ENCODE peak calls at places on chromosomes 5 and 9, in eight cellular contexts. I is A549, B is breast epithelium, O is neuronal stem cell, J is ovary, S is neural progenitor cell, C is cardiac muscle cell, D is IMR-90. E is an unnamed sample.
A peak's percentile ranks its signal among the peaks of the same experiment; 100 is the strongest.

GRCh38 chr9:135253305-135254004 is 166.0 kb downstream of the OLFM1 start:
- DNase-seq in I (no peak), B (no peak), O (no peak), J (no peak), S (peak; percentile 68), C (no peak), D (no peak), E (no peak)

GRCh38 chr9:126390923-126391322 is 64.3 kb downstream of the MVB12B start:
- DNase-seq in I (no peak), B (no peak), O (no peak), J (no peak), S (no peak), C (no peak), D (no peak), E (no peak)

GRCh38 chr5:168712280-168712924 is 133.2 kb upstream of the PANK3 start:
- DNase-seq in I (peak; percentile 83), B (no peak), O (no peak), J (no peak), S (no peak), C (peak; percentile 96), D (peak; percentile 97), E (peak; percentile 94)

GRCh38 chr9:93956183-93956784 is 1.1 kb upstream of the BARX1 start:
- DNase-seq in I (no peak), B (no peak), O (no peak), J (no peak), S (no peak), C (no peak), D (no peak), E (no peak)

GRCh38 chr9:81470864-81471263 is 218.5 kb downstream of the TLE1 start:
- DNase-seq in I (no peak), B (no peak), O (no peak), J (no peak), S (no peak), C (no peak), D (no peak), E (peak; percentile 44)

GRCh38 chr9:81613002-81613750 is 76.2 kb downstream of the TLE1 start:
- DNase-seq in I (no peak), B (no peak), O (no peak), J (peak; percentile 83), S (no peak), C (peak; percentile 97), D (peak; percentile 98), E (peak; percentile 97)

GRCh38 chr9:98860871-98861293 is 53.4 kb downstream of the GALNT12 start:
- DNase-seq in I (peak; percentile 48), B (no peak), O (peak; percentile 18), J (peak; percentile 66), S (peak; percentile 54), C (peak; percentile 92), D (peak; percentile 95), E (peak; percentile 88)

GRCh38 chr5:61114441-61114840 is 47.8 kb downstream of the SMIM15 start:
- DNase-seq in I (no peak), B (no peak), O (no peak), J (no peak), S (no peak), C (no peak), D (no peak), E (no peak)

GRCh38 chr5:133340002-133340755 is 272.2 kb downstream of the FSTL4 start:
- DNase-seq in I (no peak), B (no peak), O (no peak), J (no peak), S (no peak), C (no peak), D (no peak), E (no peak)

GRCh38 chr5:103259705-103260355 is 1.3 kb downstream of the MACIR start:
- DNase-seq in I (no peak), B (no peak), O (no peak), J (no peak), S (peak; percentile 70), C (peak; percentile 45), D (peak; percentile 23), E (peak; percentile 63)

GRCh38 chr5:1511037-1511436 is 12.7 kb downstream of the LPCAT1 start:
- DNase-seq in I (no peak), B (no peak), O (no peak), J (peak; percentile 28), S (no peak), C (no peak), D (no peak), E (no peak)

GRCh38 chr9:131841765-131842318 is 102.0 kb upstream of the RAPGEF1 start:
- DNase-seq in I (no peak), B (no peak), O (no peak), J (no peak), S (no peak), C (no peak), D (no peak), E (no peak)

GRCh38 chr9:77020438-77021264 is 1.2 kb downstream of the FOXB2 start:
- DNase-seq in I (no peak), B (no peak), O (peak; percentile 33), J (no peak), S (peak; percentile 51), C (no peak), D (no peak), E (no peak)

GRCh38 chr5:139711067-139711851 is 63.1 kb downstream of the CXXC5 start:
- DNase-seq in I (peak; percentile 46), B (no peak), O (peak; percentile 73), J (peak; percentile 64), S (peak; percentile 86), C (peak; percentile 52), D (peak; percentile 28), E (peak; percentile 66)

GRCh38 chr5:64532212-64532611 is 26.4 kb downstream of the RGS7BP start:
- DNase-seq in I (no peak), B (no peak), O (no peak), J (no peak), S (peak; percentile 10), C (no peak), D (no peak), E (no peak)

GRCh38 chr9:74760031-74760700 is 127.6 kb downstream of the TRPM6 start:
- DNase-seq in I (peak; percentile 78), B (no peak), O (no peak), J (no peak), S (no peak), C (peak; percentile 82), D (peak; percentile 97), E (peak; percentile 85)

GRCh38 chr9:4301971-4302427 is 2.1 kb upstream of the GLIS3 start:
- DNase-seq in I (peak; percentile 57), B (no peak), O (no peak), J (peak; percentile 72), S (no peak), C (peak; percentile 95), D (peak; percentile 96), E (peak; percentile 92)

GRCh38 chr9:119811030-119811429 is 441.8 kb upstream of the BRINP1 start:
- DNase-seq in I (peak; percentile 42), B (no peak), O (no peak), J (no peak), S (no peak), C (no peak), D (peak; percentile 1), E (peak; percentile 0)

GRCh38 chr9:28051559-28051958 is 478.3 kb upstream of the C9orf72 start:
- DNase-seq in I (no peak), B (no peak), O (no peak), J (no peak), S (no peak), C (no peak), D (no peak), E (peak; percentile 6)

GRCh38 chr9:28056006-28056405 is 482.7 kb upstream of the C9orf72 start:
- DNase-seq in I (no peak), B (no peak), O (no peak), J (no peak), S (no peak), C (no peak), D (no peak), E (no peak)

GRCh38 chr9:28056466-28056865 is 483.2 kb upstream of the C9orf72 start:
- DNase-seq in I (no peak), B (no peak), O (no peak), J (no peak), S (no peak), C (no peak), D (no peak), E (no peak)

GRCh38 chr9:28052104-28052503 is 478.8 kb upstream of the C9orf72 start:
- DNase-seq in I (no peak), B (no peak), O (no peak), J (no peak), S (no peak), C (no peak), D (no peak), E (no peak)

GRCh38 chr9:28053378-28053777 is 480.1 kb upstream of the C9orf72 start:
- DNase-seq in I (no peak), B (no peak), O (no peak), J (no peak), S (no peak), C (no peak), D (no peak), E (no peak)
- H3K4me1 ChIP-seq in I (no peaks in the 10 kb centered on the region), B (no peaks in the 10 kb centered on the region), O (peaks cover 2% of the 10 kb centered on the region), J (no peaks in the 10 kb centered on the region), S (no peaks in the 10 kb centered on the region), C (peaks cover 5% of the 10 kb centered on the region), D (no peaks in the 10 kb centered on the region), E (peaks cover 1% of the 10 kb centered on the region)

DNA sequence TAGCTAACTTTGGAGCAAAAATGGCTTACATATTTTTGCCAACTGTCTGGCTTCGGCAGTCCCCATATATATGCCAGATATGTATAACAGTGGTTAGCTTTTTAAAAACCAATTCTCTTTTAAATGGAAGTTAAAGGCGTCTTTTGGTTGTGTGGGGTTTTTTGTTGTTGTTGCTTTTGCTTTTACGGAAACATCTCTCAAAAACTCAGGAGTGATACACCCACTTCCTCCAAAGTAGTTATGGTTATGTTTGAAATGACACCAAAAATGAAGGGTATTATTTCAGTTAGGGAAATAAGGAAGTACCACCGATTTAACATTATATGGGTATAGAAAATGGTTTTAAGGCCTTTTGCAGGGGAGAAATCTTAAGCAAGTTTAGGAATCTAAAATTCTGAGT is 2.3 kb downstream of the CNOT8 start:
- DNase-seq in I (no peak), B (no peak), O (no peak), J (no peak), S (no peak), C (no peak), D (no peak), E (no peak)
- H3K4me1 ChIP-seq in I (peaks cover 36% of the 10 kb centered on the region), B (no peaks in the 10 kb centered on the region), O (peaks cover 9% of the 10 kb centered on the region), J (peaks cover 11% of the 10 kb centered on the region), S (peaks cover 10% of the 10 kb centered on the region), C (peaks cover 6% of the 10 kb centered on the region), D (peaks cover 1% of the 10 kb centered on the region), E (peaks cover 8% of the 10 kb centered on the region)

GRCh38 chr5:158268286-158268685 is 409.3 kb upstream of the CLINT1 start:
- DNase-seq in I (no peak), B (no peak), O (no peak), J (no peak), S (no peak), C (no peak), D (no peak), E (no peak)
- H3K4me1 ChIP-seq in I (no peaks in the 10 kb centered on the region), B (no peaks in the 10 kb centered on the region), O (no peaks in the 10 kb centered on the region), J (no peaks in the 10 kb centered on the region), S (peaks cover 29% of the 10 kb centered on the region), C (no peaks in the 10 kb centered on the region), D (no peaks in the 10 kb centered on the region), E (no peaks in the 10 kb centered on the region)

DNA sequence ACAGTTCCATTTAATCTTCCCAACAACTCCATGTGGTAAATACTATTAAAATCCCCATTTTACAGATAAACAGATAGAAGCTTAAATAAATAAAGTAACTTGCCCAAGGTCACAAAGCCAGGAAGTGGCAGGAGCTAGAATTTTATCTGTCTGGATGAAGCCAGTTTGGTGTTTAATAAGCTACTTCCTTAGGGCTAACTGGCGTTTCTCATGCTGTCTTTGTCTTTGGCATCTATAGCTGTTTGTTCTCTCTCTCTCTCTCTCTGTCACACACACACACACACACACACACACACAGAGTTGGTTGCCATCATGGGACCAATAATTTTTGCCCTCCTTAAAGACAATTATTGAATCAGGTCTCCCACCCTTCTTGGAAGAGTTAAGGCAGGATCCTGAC is 8.6 kb upstream of the ADRA1B start:
- DNase-seq in I (peak; percentile 80), B (no peak), O (no peak), J (no peak), S (no peak), C (no peak), D (no peak), E (no peak)
- H3K4me1 ChIP-seq in I (peaks cover 98% of the 10 kb centered on the region), B (peaks cover 1% of the 10 kb centered on the region), O (peaks cover under 1% of the 10 kb centered on the region), J (peaks cover 3% of the 10 kb centered on the region), S (peaks cover 10% of the 10 kb centered on the region), C (peaks cover 6% of the 10 kb centered on the region), D (peaks cover 9% of the 10 kb centered on the region), E (peaks cover 30% of the 10 kb centered on the region)

E was measured in mesenchymal stem cell.